ENCODE peak calls at places on chromosome 20, in ten cellular contexts. One of them, this sample, is unnamed.

GRCh38 chr20:35497780-35498189 is 31.7 kb downstream of the C20orf173 start:
- DNase-seq in heart left ventricle: peak
- DNase-seq in OCI-LY7: no peak
- DNase-seq in dorsolateral prefrontal cortex: no peak
- DNase-seq in uterus: peak
- DNase-seq in AG04450: no peak
- DNase-seq in thyroid gland: no peak
- DNase-seq in astrocyte of the spinal cord: no peak
- DNase-seq in upper lobe of right lung: peak
- DNase-seq in activated B cell treated with CpG ODN at 0.5 μM for 24 hours: no peak
- DNase-seq in this sample: peak

GRCh38 chr20:17967595-17968365 is 814 bp downstream of the SNX5 start:
- DNase-seq in heart left ventricle: no peak
- DNase-seq in OCI-LY7: peak
- DNase-seq in dorsolateral prefrontal cortex: no peak
- DNase-seq in uterus: no peak
- DNase-seq in AG04450: no peak
- DNase-seq in thyroid gland: no peak
- DNase-seq in astrocyte of the spinal cord: peak
- DNase-seq in upper lobe of right lung: no peak
- DNase-seq in activated B cell treated with CpG ODN at 0.5 μM for 24 hours: no peak
- DNase-seq in this sample: no peak

GRCh38 chr20:19780261-19780660 is 22.2 kb downstream of the RIN2 start:
- DNase-seq in heart left ventricle: no peak
- DNase-seq in OCI-LY7: no peak
- DNase-seq in dorsolateral prefrontal cortex: no peak
- DNase-seq in uterus: no peak
- DNase-seq in AG04450: no peak
- DNase-seq in thyroid gland: no peak
- DNase-seq in astrocyte of the spinal cord: no peak
- DNase-seq in upper lobe of right lung: no peak
- DNase-seq in activated B cell treated with CpG ODN at 0.5 μM for 24 hours: no peak
- DNase-seq in this sample: no peak

GRCh38 chr20:48921883-48922867 is 664 bp downstream of the ARFGEF2 start:
- DNase-seq in heart left ventricle: no peak
- DNase-seq in OCI-LY7: peak
- DNase-seq in dorsolateral prefrontal cortex: peak
- DNase-seq in uterus: no peak
- DNase-seq in AG04450: no peak
- DNase-seq in thyroid gland: peak
- DNase-seq in astrocyte of the spinal cord: peak
- DNase-seq in upper lobe of right lung: no peak
- DNase-seq in activated B cell treated with CpG ODN at 0.5 μM for 24 hours: no peak
- DNase-seq in this sample: peak

GRCh38 chr20:17870063-17870740 is 98.4 kb downstream of the SNX5 start:
- DNase-seq in heart left ventricle: no peak
- DNase-seq in OCI-LY7: no peak
- DNase-seq in dorsolateral prefrontal cortex: no peak
- DNase-seq in uterus: peak
- DNase-seq in AG04450: no peak
- DNase-seq in thyroid gland: no peak
- DNase-seq in astrocyte of the spinal cord: no peak
- DNase-seq in upper lobe of right lung: peak
- DNase-seq in activated B cell treated with CpG ODN at 0.5 μM for 24 hours: no peak
- DNase-seq in this sample: no peak

GRCh38 chr20:19734811-19735210 is 23.2 kb upstream of the RIN2 start:
- DNase-seq in heart left ventricle: no peak
- DNase-seq in OCI-LY7: no peak
- DNase-seq in dorsolateral prefrontal cortex: no peak
- DNase-seq in uterus: no peak
- DNase-seq in AG04450: no peak
- DNase-seq in thyroid gland: no peak
- DNase-seq in astrocyte of the spinal cord: no peak
- DNase-seq in upper lobe of right lung: no peak
- DNase-seq in activated B cell treated with CpG ODN at 0.5 μM for 24 hours: no peak
- DNase-seq in this sample: no peak

GRCh38 chr20:1953616-1954015 is 40.2 kb downstream of the PDYN start:
- DNase-seq in heart left ventricle: no peak
- DNase-seq in OCI-LY7: peak
- DNase-seq in dorsolateral prefrontal cortex: no peak
- DNase-seq in uterus: no peak
- DNase-seq in AG04450: no peak
- DNase-seq in thyroid gland: no peak
- DNase-seq in astrocyte of the spinal cord: no peak
- DNase-seq in upper lobe of right lung: no peak
- DNase-seq in activated B cell treated with CpG ODN at 0.5 μM for 24 hours: peak
- DNase-seq in this sample: no peak

GRCh38 chr20:18252597-18253451 is 35.5 kb upstream of the ZNF133 start:
- DNase-seq in heart left ventricle: no peak
- DNase-seq in OCI-LY7: no peak
- DNase-seq in dorsolateral prefrontal cortex: no peak
- DNase-seq in uterus: no peak
- DNase-seq in AG04450: no peak
- DNase-seq in thyroid gland: peak
- DNase-seq in astrocyte of the spinal cord: no peak
- DNase-seq in upper lobe of right lung: no peak
- DNase-seq in activated B cell treated with CpG ODN at 0.5 μM for 24 hours: no peak
- DNase-seq in this sample: no peak

GRCh38 chr20:34331838-34332237 is 28.7 kb upstream of the AHCY start:
- DNase-seq in heart left ventricle: no peak
- DNase-seq in OCI-LY7: no peak
- DNase-seq in dorsolateral prefrontal cortex: no peak
- DNase-seq in uterus: no peak
- DNase-seq in AG04450: no peak
- DNase-seq in thyroid gland: no peak
- DNase-seq in astrocyte of the spinal cord: no peak
- DNase-seq in upper lobe of right lung: no peak
- DNase-seq in activated B cell treated with CpG ODN at 0.5 μM for 24 hours: no peak
- DNase-seq in this sample: no peak

DNA sequence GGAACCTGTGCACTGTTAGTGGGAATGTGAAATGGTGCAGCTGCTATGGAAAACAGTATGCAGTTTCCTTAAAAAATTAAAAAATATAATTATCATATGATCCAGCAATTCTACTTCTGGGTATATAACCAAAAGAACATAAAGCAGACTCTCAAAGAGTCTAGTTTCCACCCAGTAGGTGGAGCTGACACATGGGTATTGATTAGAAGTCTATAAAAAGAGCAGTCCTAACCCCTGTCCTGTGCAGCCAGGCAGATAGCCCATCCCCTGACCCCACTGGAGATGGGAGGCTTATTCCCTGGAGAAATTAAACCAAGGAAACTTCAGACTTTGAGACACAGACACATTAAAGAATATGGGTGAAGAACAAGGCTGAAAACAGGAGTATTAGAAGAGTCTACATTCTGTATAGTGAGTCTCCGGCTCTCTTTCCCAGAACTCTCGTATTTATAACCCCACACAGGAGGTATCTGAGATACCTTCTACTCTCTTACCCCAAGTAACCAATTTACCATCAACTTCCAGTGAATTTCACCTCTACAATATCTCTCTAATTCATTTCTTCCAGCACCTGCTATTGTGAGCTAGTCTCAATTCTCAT is 92.3 kb downstream of the SEL1L2 start:
- DNase-seq in heart left ventricle: no peak
- DNase-seq in OCI-LY7: no peak
- DNase-seq in dorsolateral prefrontal cortex: no peak
- DNase-seq in uterus: no peak
- DNase-seq in AG04450: no peak
- DNase-seq in thyroid gland: no peak
- DNase-seq in astrocyte of the spinal cord: no peak
- DNase-seq in upper lobe of right lung: no peak
- DNase-seq in activated B cell treated with CpG ODN at 0.5 μM for 24 hours: no peak
- DNase-seq in this sample: no peak
- TF ChIP-seq CTCF in heart left ventricle: no peak
- TF ChIP-seq CTCF in OCI-LY7: peak
- TF ChIP-seq CTCF in dorsolateral prefrontal cortex: no peak
- TF ChIP-seq CTCF in uterus: no peak
- TF ChIP-seq CTCF in AG04450: no peak
- TF ChIP-seq CTCF in thyroid gland: no peak
- TF ChIP-seq CTCF in astrocyte of the spinal cord: no peak
- TF ChIP-seq CTCF in upper lobe of right lung: no peak
- TF ChIP-seq CTCF in activated B cell treated with CpG ODN at 0.5 μM for 24 hours: no peak
- TF ChIP-seq CTCF in this sample: no peak

GRCh38 chr20:58837717-58838116 is 13.0 kb downstream of the GNAS-AS1 start:
- DNase-seq in heart left ventricle: no peak
- DNase-seq in OCI-LY7: no peak
- DNase-seq in dorsolateral prefrontal cortex: no peak
- DNase-seq in uterus: no peak
- DNase-seq in AG04450: no peak
- DNase-seq in thyroid gland: no peak
- DNase-seq in astrocyte of the spinal cord: no peak
- DNase-seq in upper lobe of right lung: no peak
- DNase-seq in activated B cell treated with CpG ODN at 0.5 μM for 24 hours: no peak
- DNase-seq in this sample: no peak

GRCh38 chr20:58839991-58840747 is 10.5 kb downstream of the GNAS-AS1 start:
- DNase-seq in heart left ventricle: no peak
- DNase-seq in OCI-LY7: no peak
- DNase-seq in dorsolateral prefrontal cortex: no peak
- DNase-seq in uterus: no peak
- DNase-seq in AG04450: no peak
- DNase-seq in thyroid gland: no peak
- DNase-seq in astrocyte of the spinal cord: no peak
- DNase-seq in upper lobe of right lung: no peak
- DNase-seq in activated B cell treated with CpG ODN at 0.5 μM for 24 hours: no peak
- DNase-seq in this sample: no peak

GRCh38 chr20:58840816-58841538 is 9.7 kb downstream of the GNAS-AS1 start:
- DNase-seq in heart left ventricle: no peak
- DNase-seq in OCI-LY7: no peak
- DNase-seq in dorsolateral prefrontal cortex: no peak
- DNase-seq in uterus: no peak
- DNase-seq in AG04450: no peak
- DNase-seq in thyroid gland: no peak
- DNase-seq in astrocyte of the spinal cord: no peak
- DNase-seq in upper lobe of right lung: no peak
- DNase-seq in activated B cell treated with CpG ODN at 0.5 μM for 24 hours: no peak
- DNase-seq in this sample: no peak

GRCh38 chr20:58839474-58839874 is 11.2 kb downstream of the GNAS-AS1 start:
- DNase-seq in heart left ventricle: no peak
- DNase-seq in OCI-LY7: peak
- DNase-seq in dorsolateral prefrontal cortex: peak
- DNase-seq in uterus: no peak
- DNase-seq in AG04450: no peak
- DNase-seq in thyroid gland: peak
- DNase-seq in astrocyte of the spinal cord: peak
- DNase-seq in upper lobe of right lung: no peak
- DNase-seq in activated B cell treated with CpG ODN at 0.5 μM for 24 hours: no peak
- DNase-seq in this sample: peak

DNA sequence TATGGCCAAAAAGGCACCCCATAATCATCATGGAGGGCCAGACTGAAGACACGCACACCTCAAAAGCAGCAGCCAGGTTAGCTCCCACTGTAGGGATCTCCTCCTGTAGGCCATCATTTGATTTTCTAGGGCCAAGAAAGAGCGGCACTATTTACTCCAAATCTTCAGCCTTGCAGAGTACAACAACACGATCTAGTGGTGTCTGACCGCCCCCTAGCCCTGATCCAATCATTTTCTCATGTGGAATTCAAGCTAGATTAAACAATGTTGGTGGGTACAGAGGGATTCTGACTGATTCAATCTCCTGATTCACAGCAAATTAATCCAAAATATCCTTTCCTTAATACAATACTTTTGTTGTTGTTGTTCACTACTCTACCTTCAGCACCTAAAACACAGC is 12.5 kb downstream of the GNAS-AS1 start:
- DNase-seq in heart left ventricle: no peak
- DNase-seq in OCI-LY7: no peak
- DNase-seq in dorsolateral prefrontal cortex: no peak
- DNase-seq in uterus: no peak
- DNase-seq in AG04450: no peak
- DNase-seq in thyroid gland: no peak
- DNase-seq in astrocyte of the spinal cord: no peak
- DNase-seq in upper lobe of right lung: no peak
- DNase-seq in activated B cell treated with CpG ODN at 0.5 μM for 24 hours: no peak
- DNase-seq in this sample: no peak
- TF ChIP-seq CTCF in heart left ventricle: no peak
- TF ChIP-seq CTCF in OCI-LY7: peak
- TF ChIP-seq CTCF in dorsolateral prefrontal cortex: no peak
- TF ChIP-seq CTCF in uterus: no peak
- TF ChIP-seq CTCF in AG04450: no peak
- TF ChIP-seq CTCF in thyroid gland: no peak
- TF ChIP-seq CTCF in astrocyte of the spinal cord: peak
- TF ChIP-seq CTCF in upper lobe of right lung: no peak
- TF ChIP-seq CTCF in activated B cell treated with CpG ODN at 0.5 μM for 24 hours: no peak
- TF ChIP-seq CTCF in this sample: no peak

GRCh38 chr20:37254114-37254878 is 7.3 kb downstream of the GHRH start:
- DNase-seq in heart left ventricle: no peak
- DNase-seq in OCI-LY7: no peak
- DNase-seq in dorsolateral prefrontal cortex: no peak
- DNase-seq in uterus: no peak
- DNase-seq in AG04450: no peak
- DNase-seq in thyroid gland: no peak
- DNase-seq in astrocyte of the spinal cord: no peak
- DNase-seq in upper lobe of right lung: no peak
- DNase-seq in activated B cell treated with CpG ODN at 0.5 μM for 24 hours: no peak
- DNase-seq in this sample: no peak
- TF ChIP-seq CTCF in heart left ventricle: no peak
- TF ChIP-seq CTCF in OCI-LY7: no peak
- TF ChIP-seq CTCF in dorsolateral prefrontal cortex: no peak
- TF ChIP-seq CTCF in uterus: no peak
- TF ChIP-seq CTCF in AG04450: no peak
- TF ChIP-seq CTCF in thyroid gland: no peak
- TF ChIP-seq CTCF in astrocyte of the spinal cord: no peak
- TF ChIP-seq CTCF in upper lobe of right lung: no peak
- TF ChIP-seq CTCF in activated B cell treated with CpG ODN at 0.5 μM for 24 hours: no peak
- TF ChIP-seq CTCF in this sample: no peak

GRCh38 chr20:25340380-25340779 is 50.3 kb downstream of the ABHD12 start:
- DNase-seq in heart left ventricle: no peak
- DNase-seq in OCI-LY7: no peak
- DNase-seq in dorsolateral prefrontal cortex: no peak
- DNase-seq in uterus: no peak
- DNase-seq in AG04450: no peak
- DNase-seq in thyroid gland: no peak
- DNase-seq in astrocyte of the spinal cord: no peak
- DNase-seq in upper lobe of right lung: no peak
- DNase-seq in activated B cell treated with CpG ODN at 0.5 μM for 24 hours: no peak
- DNase-seq in this sample: no peak

GRCh38 chr20:25344634-25345033 is 46.0 kb downstream of the ABHD12 start:
- DNase-seq in heart left ventricle: no peak
- DNase-seq in OCI-LY7: no peak
- DNase-seq in dorsolateral prefrontal cortex: no peak
- DNase-seq in uterus: no peak
- DNase-seq in AG04450: no peak
- DNase-seq in thyroid gland: no peak
- DNase-seq in astrocyte of the spinal cord: no peak
- DNase-seq in upper lobe of right lung: no peak
- DNase-seq in activated B cell treated with CpG ODN at 0.5 μM for 24 hours: no peak
- DNase-seq in this sample: no peak

GRCh38 chr20:25339608-25340007 is 51.0 kb downstream of the ABHD12 start:
- DNase-seq in heart left ventricle: no peak
- DNase-seq in OCI-LY7: no peak
- DNase-seq in dorsolateral prefrontal cortex: no peak
- DNase-seq in uterus: no peak
- DNase-seq in AG04450: no peak
- DNase-seq in thyroid gland: peak
- DNase-seq in astrocyte of the spinal cord: no peak
- DNase-seq in upper lobe of right lung: no peak
- DNase-seq in activated B cell treated with CpG ODN at 0.5 μM for 24 hours: no peak
- DNase-seq in this sample: peak

GRCh38 chr20:25338112-25339023 is 52.3 kb downstream of the ABHD12 start:
- DNase-seq in heart left ventricle: no peak
- DNase-seq in OCI-LY7: no peak
- DNase-seq in dorsolateral prefrontal cortex: no peak
- DNase-seq in uterus: no peak
- DNase-seq in AG04450: no peak
- DNase-seq in thyroid gland: peak
- DNase-seq in astrocyte of the spinal cord: no peak
- DNase-seq in upper lobe of right lung: no peak
- DNase-seq in activated B cell treated with CpG ODN at 0.5 μM for 24 hours: no peak
- DNase-seq in this sample: peak

GRCh38 chr20:25341716-25342680 is 48.6 kb downstream of the ABHD12 start:
- DNase-seq in heart left ventricle: no peak
- DNase-seq in OCI-LY7: no peak
- DNase-seq in dorsolateral prefrontal cortex: no peak
- DNase-seq in uterus: no peak
- DNase-seq in AG04450: no peak
- DNase-seq in thyroid gland: no peak
- DNase-seq in astrocyte of the spinal cord: peak
- DNase-seq in upper lobe of right lung: no peak
- DNase-seq in activated B cell treated with CpG ODN at 0.5 μM for 24 hours: no peak
- DNase-seq in this sample: no peak
- TF ChIP-seq CTCF in heart left ventricle: no peak
- TF ChIP-seq CTCF in OCI-LY7: no peak
- TF ChIP-seq CTCF in dorsolateral prefrontal cortex: no peak
- TF ChIP-seq CTCF in uterus: no peak
- TF ChIP-seq CTCF in AG04450: no peak
- TF ChIP-seq CTCF in thyroid gland: no peak
- TF ChIP-seq CTCF in astrocyte of the spinal cord: no peak
- TF ChIP-seq CTCF in upper lobe of right lung: no peak
- TF ChIP-seq CTCF in activated B cell treated with CpG ODN at 0.5 μM for 24 hours: no peak
- TF ChIP-seq CTCF in this sample: no peak

This sample was measured in body of pancreas.